ENCODE peak calls at places on chromosome 5, in six cellular contexts. N is tibial artery, I is PC-3, U is PC-9, T is uterus, Q is left lung. Z is an unnamed sample.

GRCh38 chr5:72452515-72453259 is 54.5 kb downstream of the ZNF366 start:
- DNase-seq in N (peak; percentile 85), I (peak; percentile 77), U (peak; percentile 82), T (peak; percentile 84), Q (peak; percentile 51), Z (no peak)

GRCh38 chr5:96816430-96816939 is 8.7 kb upstream of the ERAP1 start:
- DNase-seq in N (no peak), I (no peak), U (no peak), T (no peak), Q (no peak), Z (peak; percentile 39)

GRCh38 chr5:112436139-112436538 is 17.1 kb upstream of the EPB41L4A start:
- DNase-seq in N (no peak), I (no peak), U (no peak), T (no peak), Q (no peak), Z (no peak)

GRCh38 chr5:158589939-158590338 is 509.8 kb downstream of the EBF1 start:
- DNase-seq in N (no peak), I (no peak), U (no peak), T (no peak), Q (no peak), Z (no peak)

GRCh38 chr5:115831163-115831768 is 10.1 kb downstream of the ATG12 start:
- DNase-seq in N (no peak), I (peak; percentile 66), U (no peak), T (no peak), Q (no peak), Z (no peak)

GRCh38 chr5:158716668-158717067 is 383.0 kb downstream of the EBF1 start:
- DNase-seq in N (no peak), I (peak; percentile 37), U (no peak), T (no peak), Q (no peak), Z (no peak)

GRCh38 chr5:168697034-168697720 is 118.0 kb upstream of the PANK3 start:
- DNase-seq in N (no peak), I (peak; percentile 38), U (no peak), T (no peak), Q (no peak), Z (no peak)

GRCh38 chr5:123746683-123747360 is 234.8 kb downstream of the CSNK1G3 start:
- DNase-seq in N (no peak), I (no peak), U (no peak), T (no peak), Q (no peak), Z (no peak)

GRCh38 chr5:86786955-86787354 is 169.2 kb downstream of the COX7C start:
- DNase-seq in N (no peak), I (no peak), U (no peak), T (no peak), Q (no peak), Z (no peak)

GRCh38 chr5:3333836-3334235 is 261.8 kb upstream of the IRX1 start:
- DNase-seq in N (no peak), I (no peak), U (no peak), T (no peak), Q (no peak), Z (no peak)

GRCh38 chr5:3337812-3338541 is 257.7 kb upstream of the IRX1 start:
- DNase-seq in N (no peak), I (no peak), U (no peak), T (no peak), Q (no peak), Z (no peak)

GRCh38 chr5:3335301-3335700 is 260.3 kb upstream of the IRX1 start:
- DNase-seq in N (no peak), I (no peak), U (no peak), T (no peak), Q (no peak), Z (no peak)

GRCh38 chr5:3339092-3339797 is 256.4 kb upstream of the IRX1 start:
- DNase-seq in N (no peak), I (no peak), U (no peak), T (no peak), Q (no peak), Z (no peak)

DNA sequence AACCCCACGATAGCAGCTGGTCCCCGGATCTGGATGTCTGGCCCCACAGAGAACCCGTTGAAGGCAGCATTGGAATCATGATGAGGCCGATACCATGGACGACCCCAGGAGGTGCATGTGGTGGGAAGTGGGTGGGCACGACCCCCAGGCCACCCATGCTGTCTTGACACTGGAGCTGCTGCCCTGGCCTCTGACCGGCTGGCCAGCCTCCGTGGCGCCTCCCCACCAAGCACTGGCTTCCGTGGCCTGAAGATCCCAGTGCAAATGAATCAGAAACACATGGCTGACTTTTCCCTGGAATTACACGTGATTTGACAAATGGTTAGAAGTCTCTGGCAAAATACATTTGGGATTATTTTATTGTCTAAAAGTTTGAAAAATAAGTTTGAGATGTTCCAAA is 259.0 kb upstream of the IRX1 start:
- DNase-seq in N (no peak), I (no peak), U (no peak), T (no peak), Q (no peak), Z (no peak)
- H3K9me3 ChIP-seq in N (no peaks in the 10 kb centered on the region), I (no peaks in the 10 kb centered on the region), U (no peaks in the 10 kb centered on the region), T (no peaks in the 10 kb centered on the region), Q (peaks cover 2% of the 10 kb centered on the region), Z (no peaks in the 10 kb centered on the region)

GRCh38 chr5:137792291-137792690 is 38.1 kb upstream of the HNRNPA0 start:
- DNase-seq in N (no peak), I (no peak), U (no peak), T (no peak), Q (no peak), Z (no peak)
- H3K9me3 ChIP-seq in N (no peaks in the 10 kb centered on the region), I (no peaks in the 10 kb centered on the region), U (no peaks in the 10 kb centered on the region), T (no peaks in the 10 kb centered on the region), Q (no peaks in the 10 kb centered on the region), Z (no peaks in the 10 kb centered on the region)

DNA sequence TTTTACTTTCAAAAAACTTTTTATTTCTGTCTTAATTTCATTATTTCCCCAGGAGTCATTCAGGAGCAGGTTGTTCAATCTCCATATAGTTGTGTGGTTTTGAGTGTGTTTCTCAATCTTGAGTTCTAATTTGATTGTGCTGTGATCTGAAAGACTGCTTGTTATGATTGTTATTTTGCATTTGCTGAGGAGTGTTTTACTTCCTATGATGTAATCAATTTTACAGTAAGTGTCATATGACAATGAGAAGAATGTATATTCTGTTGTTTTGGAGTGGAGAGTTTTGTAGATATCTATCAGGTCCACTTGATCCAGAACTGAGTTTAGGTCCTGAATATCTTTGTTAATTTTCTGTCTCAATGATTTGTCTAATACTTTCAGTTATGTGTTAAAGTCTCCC is 706.9 kb upstream of the CTNND2 start:
- DNase-seq in N (no peak), I (no peak), U (no peak), T (no peak), Q (no peak), Z (no peak)
- H3K9me3 ChIP-seq in N (no peaks in the 10 kb centered on the region), I (no peaks in the 10 kb centered on the region), U (no peaks in the 10 kb centered on the region), T (no peaks in the 10 kb centered on the region), Q (peaks cover 45% of the 10 kb centered on the region), Z (no peaks in the 10 kb centered on the region)

DNA sequence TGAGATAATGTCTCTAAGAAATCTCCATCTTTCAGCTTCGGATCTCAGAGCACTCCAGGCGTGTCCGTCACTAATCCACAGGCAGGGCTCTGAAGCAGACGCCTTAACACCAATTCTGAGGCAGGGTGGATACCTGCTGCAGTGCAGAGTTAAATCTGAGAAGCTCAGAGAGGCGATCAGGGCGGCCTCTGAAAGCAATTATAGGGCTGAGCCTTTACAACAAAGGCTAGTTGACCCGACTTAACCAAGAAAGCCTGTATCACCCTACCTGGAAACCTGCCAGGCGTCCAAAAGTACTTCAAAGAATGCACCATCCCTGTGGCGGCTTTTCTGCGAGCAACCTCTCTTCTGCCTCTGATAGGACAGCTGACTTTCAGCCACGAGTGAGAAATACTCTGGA is 134.8 kb upstream of the MSX2 start:
- DNase-seq in N (no peak), I (no peak), U (peak; percentile 58), T (no peak), Q (no peak), Z (no peak)
- H3K9me3 ChIP-seq in N (no peaks in the 10 kb centered on the region), I (no peaks in the 10 kb centered on the region), U (no peaks in the 10 kb centered on the region), T (no peaks in the 10 kb centered on the region), Q (peaks cover 4% of the 10 kb centered on the region), Z (no peaks in the 10 kb centered on the region)

GRCh38 chr5:178982941-178983340 is 12.2 kb downstream of the GRM6 start:
- DNase-seq in N (no peak), I (no peak), U (no peak), T (no peak), Q (no peak), Z (no peak)

GRCh38 chr5:178983728-178984127 is 11.4 kb downstream of the GRM6 start:
- DNase-seq in N (no peak), I (no peak), U (no peak), T (no peak), Q (no peak), Z (no peak)

GRCh38 chr5:178984145-178985072 is 10.7 kb downstream of the GRM6 start:
- DNase-seq in N (no peak), I (no peak), U (no peak), T (no peak), Q (no peak), Z (no peak)

GRCh38 chr5:178986326-178986960 is 8.7 kb downstream of the GRM6 start:
- DNase-seq in N (no peak), I (no peak), U (no peak), T (no peak), Q (no peak), Z (no peak)

GRCh38 chr5:178981381-178981780 is 13.7 kb downstream of the GRM6 start:
- DNase-seq in N (no peak), I (no peak), U (no peak), T (no peak), Q (no peak), Z (no peak)
- H3K9me3 ChIP-seq in N (peaks cover 89% of the 10 kb centered on the region), I (peaks cover 22% of the 10 kb centered on the region), U (peaks cover 4% of the 10 kb centered on the region), T (peaks cover 64% of the 10 kb centered on the region), Q (peaks cover 98% of the 10 kb centered on the region), Z (no peaks in the 10 kb centered on the region)

DNA sequence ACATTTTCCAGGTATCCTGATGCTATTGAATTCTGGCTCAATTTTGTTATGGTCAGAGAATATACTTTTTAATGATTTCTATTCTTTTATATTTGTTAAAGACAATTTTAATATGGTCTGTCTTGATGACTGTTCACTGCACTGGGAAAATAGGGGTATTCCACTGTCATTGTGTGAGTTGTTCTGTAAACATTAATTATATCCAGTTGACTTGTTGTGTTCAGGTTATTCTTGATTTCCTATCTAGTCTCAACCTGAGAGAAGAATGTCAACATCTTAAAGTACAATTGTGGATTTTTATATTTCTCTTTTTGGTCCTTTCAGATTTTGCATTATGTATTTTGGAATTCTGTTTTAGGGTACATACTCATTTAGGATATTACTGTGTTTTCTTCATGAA is 59.9 kb upstream of the EXOC3 start:
- DNase-seq in N (no peak), I (peak; percentile 54), U (peak; percentile 69), T (no peak), Q (no peak), Z (no peak)
- H3K9me3 ChIP-seq in N (peaks cover 10% of the 10 kb centered on the region), I (peaks cover 7% of the 10 kb centered on the region), U (peaks cover 9% of the 10 kb centered on the region), T (peaks cover 4% of the 10 kb centered on the region), Q (peaks cover 7% of the 10 kb centered on the region), Z (no peaks in the 10 kb centered on the region)

DNA sequence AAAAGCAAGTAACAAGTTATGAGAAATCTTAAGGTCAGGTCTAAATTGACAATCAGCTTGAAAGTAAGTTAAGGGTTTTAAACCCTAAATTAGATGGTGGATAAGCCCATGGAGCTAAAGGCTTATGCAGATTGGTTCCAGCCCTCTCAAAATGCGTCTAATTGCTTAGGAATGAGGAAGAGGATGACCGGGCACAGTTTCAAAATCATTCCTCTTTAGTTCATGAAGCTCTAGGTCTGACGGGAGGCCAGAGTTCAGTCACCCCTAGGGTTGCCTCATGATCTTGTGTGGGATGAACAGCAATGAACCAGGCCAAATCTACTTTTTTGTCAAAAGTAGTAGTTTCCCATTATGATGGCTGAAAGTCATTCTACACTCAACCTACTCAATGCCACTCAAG is 75.4 kb downstream of the SLC38A9 start:
- DNase-seq in N (peak; percentile 28), I (peak; percentile 3), U (peak; percentile 63), T (peak; percentile 73), Q (peak; percentile 38), Z (no peak)
- H3K9me3 ChIP-seq in N (no peaks in the 10 kb centered on the region), I (no peaks in the 10 kb centered on the region), U (no peaks in the 10 kb centered on the region), T (no peaks in the 10 kb centered on the region), Q (no peaks in the 10 kb centered on the region), Z (no peaks in the 10 kb centered on the region)